ENCODE peak calls at places on chromosome 6, in seven cellular contexts. F is AG09309, P is Peyer's patch, B is mesenchymal stem cell, O is heart left ventricle, I is mucosa of descending colon, H is neural progenitor cell. G is an unnamed sample.

GRCh38 chr6:127332383-127332961 is 10.9 kb downstream of the ECHDC1 start:
- DNase-seq in P (no peak), H (no peak), B (no peak), F (no peak), I (no peak), O (no peak), G (no peak)

GRCh38 chr6:137975058-137975940 is 108.2 kb downstream of the TNFAIP3 start:
- DNase-seq in O (no peak), F (no peak), B (peak), P (no peak), H (no peak), I (no peak), G (no peak)

GRCh38 chr6:84615987-84616386 is 148.4 kb downstream of the TBX18 start:
- DNase-seq in B (no peak), F (no peak), O (no peak), I (no peak), H (no peak), P (no peak), G (no peak)

GRCh38 chr6:161232001-161232400 is 41.9 kb downstream of the AGPAT4 start:
- DNase-seq in O (no peak), F (no peak), I (no peak), B (peak), H (no peak), P (no peak), G (no peak)

GRCh38 chr6:147906361-147906760 is 397.9 kb downstream of the SAMD5 start:
- DNase-seq in B (peak), P (no peak), H (no peak), F (peak), I (no peak), O (no peak), G (no peak)

GRCh38 chr6:163310096-163310972 is 104.2 kb upstream of the QKI start:
- DNase-seq in I (no peak), H (no peak), O (no peak), P (no peak), F (no peak), B (no peak), G (no peak)

GRCh38 chr6:109241199-109241598 is 141.1 kb downstream of the CD164 start:
- DNase-seq in F (peak), I (no peak), B (peak), O (no peak), P (no peak), H (no peak), G (no peak)

GRCh38 chr6:6714498-6715360 is 126.2 kb downstream of the LY86 start:
- DNase-seq in B (peak), I (no peak), O (no peak), F (no peak), P (no peak), H (no peak), G (no peak)

GRCh38 chr6:155330133-155330734 is 15.9 kb upstream of the TFB1M start:
- DNase-seq in P (no peak), O (no peak), H (no peak), B (no peak), I (no peak), F (no peak), G (no peak)

GRCh38 chr6:54856137-54856536 is 9.6 kb downstream of the FAM83B start:
- DNase-seq in B (no peak), O (no peak), I (no peak), P (no peak), F (no peak), H (no peak), G (no peak)

GRCh38 chr6:35581633-35582032 is 68.9 kb upstream of the TULP1 start:
- DNase-seq in I (no peak), P (no peak), B (peak), F (no peak), H (no peak), O (no peak), G (no peak)

GRCh38 chr6:149864578-149865535 is 698 bp upstream of the LRP11 start:
- DNase-seq in P (no peak), F (no peak), H (peak), I (no peak), B (peak), O (no peak), G (no peak)

GRCh38 chr6:169800668-169801395 is 49.4 kb downstream of the ERMARD start:
- DNase-seq in O (no peak), F (peak), P (peak), I (peak), B (peak), H (no peak), G (peak)

GRCh38 chr6:39361657-39362486 is 39.4 kb upstream of the KCNK16 start:
- DNase-seq in F (peak), I (no peak), P (peak), H (peak), B (peak), O (peak), G (peak)

GRCh38 chr6:124393536-124393935 is 568.7 kb upstream of the RNF217 start:
- DNase-seq in I (no peak), O (no peak), H (no peak), F (no peak), P (no peak), B (no peak), G (no peak)

GRCh38 chr6:1267057-1267732 is 44.7 kb upstream of the FOXQ1 start:
- DNase-seq in O (no peak), H (no peak), F (peak), P (no peak), B (peak), I (no peak), G (no peak)

GRCh38 chr6:137661601-137662000 is 167.4 kb upstream of the OLIG3 start:
- DNase-seq in F (no peak), P (no peak), I (no peak), B (no peak), H (no peak), O (no peak), G (no peak)

GRCh38 chr6:14344486-14344885 is 226.9 kb downstream of the CD83 start:
- DNase-seq in O (no peak), F (no peak), H (no peak), I (no peak), B (no peak), P (no peak), G (no peak)

GRCh38 chr6:15620616-15621015 is 42.2 kb downstream of the DTNBP1 start:
- DNase-seq in F (no peak), B (no peak), H (peak), P (no peak), I (no peak), O (no peak), G (no peak)

GRCh38 chr6:13006578-13007300 is 290.2 kb downstream of the PHACTR1 start:
- DNase-seq in H (no peak), B (peak), O (peak), I (no peak), F (no peak), P (no peak), G (no peak)

GRCh38 chr6:105326216-105326615 is 76.7 kb downstream of the PREP start:
- DNase-seq in I (no peak), P (no peak), O (no peak), B (peak), F (no peak), H (no peak), G (no peak)

GRCh38 chr6:134413241-134413643 is 95.3 kb upstream of the SGK1 start:
- DNase-seq in P (no peak), H (no peak), B (no peak), F (no peak), O (no peak), I (no peak), G (no peak)

GRCh38 chr6:130148181-130148580 is 74.6 kb downstream of the SAMD3 start:
- DNase-seq in O (no peak), I (no peak), B (no peak), H (no peak), P (no peak), F (no peak), G (no peak)

GRCh38 chr6:2061880-2062279 is 183.5 kb downstream of the GMDS start:
- DNase-seq in F (no peak), P (no peak), O (no peak), B (no peak), I (no peak), H (no peak), G (no peak)

GRCh38 chr6:117706504-117706903 is 31.2 kb downstream of the NUS1 start:
- DNase-seq in H (no peak), B (no peak), O (no peak), P (no peak), I (no peak), F (no peak), G (no peak)

GRCh38 chr6:106182455-106182854 is 96.3 kb downstream of the PRDM1 start:
- DNase-seq in O (no peak), B (no peak), F (peak), P (no peak), I (no peak), H (no peak), G (no peak)

GRCh38 chr6:20203561-20204528 is 8.4 kb downstream of the MBOAT1 start:
- DNase-seq in B (no peak), P (no peak), F (no peak), I (no peak), H (no peak), O (no peak), G (no peak)

GRCh38 chr6:9527679-9528286 is 887.1 kb downstream of the TFAP2A start:
- DNase-seq in F (no peak), H (no peak), O (no peak), B (no peak), P (no peak), I (no peak), G (no peak)
- H3K4me3 ChIP-seq in F (no peak), H (no peak), O (no peak), B (no peak), P (no peak), I (no peak), G (no peak)

DNA sequence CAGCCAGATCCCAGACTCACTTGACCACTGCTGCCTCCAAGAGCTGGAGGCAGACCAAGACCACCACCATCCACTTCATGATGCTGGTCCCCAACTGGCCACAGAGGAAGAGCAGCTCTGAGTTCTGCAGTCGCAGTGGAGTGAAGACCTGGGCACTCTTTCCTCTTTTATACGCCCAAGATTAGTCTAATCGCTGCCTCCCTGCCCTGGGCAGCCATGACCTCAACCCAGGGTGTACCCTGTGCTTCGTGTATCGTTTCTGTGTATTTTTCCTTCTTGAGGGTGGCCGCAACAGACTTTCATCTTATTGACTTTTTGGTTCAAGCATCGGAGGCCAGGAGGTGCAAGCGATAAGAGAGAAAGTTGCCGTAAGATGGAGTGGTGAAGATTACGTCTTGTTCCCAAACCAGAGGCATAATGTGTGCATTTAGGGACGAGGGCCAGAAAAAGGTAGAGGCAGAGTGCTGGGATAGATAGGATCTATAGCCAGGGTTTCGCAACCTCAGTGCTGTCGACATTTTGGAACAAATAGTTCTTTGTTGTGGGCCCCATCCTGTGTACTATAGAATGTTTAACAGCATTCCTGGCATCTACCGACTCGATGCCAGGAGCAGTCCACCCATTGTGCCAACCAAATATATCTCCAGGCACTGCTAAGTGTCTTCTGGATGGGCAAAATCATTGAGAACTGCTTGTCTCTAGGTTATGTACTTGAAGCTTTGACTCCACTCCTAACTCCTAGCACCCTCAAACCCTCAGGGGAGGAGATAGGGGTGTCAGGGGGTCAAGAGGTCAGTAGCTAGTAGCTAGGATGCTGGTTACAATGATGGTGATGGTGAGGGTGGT is at the start of gene PGC:
- DNase-seq in B (no peak), O (no peak), H (no peak), P (no peak), I (no peak), F (no peak), G (no peak)
- H3K4me3 ChIP-seq in B (no peak), O (no peak), H (no peak), P (no peak), I (no peak), F (no peak), G (peak)

GRCh38 chr6:157396026-157396425 is 15.0 kb downstream of the ZDHHC14 start:
- DNase-seq in F (no peak), P (no peak), I (no peak), O (no peak), H (no peak), B (no peak), G (no peak)
- H3K4me3 ChIP-seq in F (no peak), P (no peak), I (no peak), O (no peak), H (no peak), B (no peak), G (no peak)

GRCh38 chr6:101395345-101395744 is 1.8 kb downstream of the GRIK2 start:
- DNase-seq in F (no peak), B (no peak), H (no peak), O (no peak), I (no peak), P (no peak), G (no peak)
- H3K4me3 ChIP-seq in F (no peak), B (no peak), H (no peak), O (no peak), I (no peak), P (no peak), G (no peak)

GRCh38 chr6:34532230-34532629 is 23.9 kb downstream of the SPDEF start:
- DNase-seq in O (no peak), P (no peak), B (no peak), I (no peak), F (no peak), H (no peak), G (no peak)
- H3K4me3 ChIP-seq in O (peak), P (no peak), B (no peak), I (no peak), F (peak), H (no peak), G (no peak)

G was measured in upper lobe of right lung.